ENCODE peak calls at places on chromosomes 5 and 9, in four cellular contexts. G, M, H and J are unnamed samples.

GRCh38 chr9:69471433-69471832 is 146.4 kb downstream of the ENTREP1 start:
- DNase-seq in H (no peak), M (no peak), G (no peak), J (no peak)

GRCh38 chr5:92560698-92561361 is 1020.2 kb downstream of the NR2F1-AS1 start:
- DNase-seq in G (no peak), H (no peak), M (no peak), J (no peak)

GRCh38 chr9:33138768-33139167 is 28.4 kb downstream of the B4GALT1 start:
- DNase-seq in G (no peak), M (no peak), H (no peak), J (no peak)

GRCh38 chr5:151745071-151745705 is 13.2 kb downstream of the ATOX1 start:
- DNase-seq in M (no peak), G (peak), H (peak), J (no peak)

GRCh38 chr5:139272471-139273321 is 20.8 kb upstream of the MATR3 start:
- DNase-seq in H (no peak), G (peak), M (peak), J (no peak)

GRCh38 chr5:132457371-132458225 is 33.0 kb downstream of the IRF1 start:
- DNase-seq in G (no peak), M (peak), H (peak), J (no peak)

GRCh38 chr9:130982636-130983282 is 26.2 kb upstream of the LAMC3 start:
- DNase-seq in G (peak), M (no peak), H (no peak), J (no peak)

GRCh38 chr9:83708515-83709158 is 879 bp upstream of the UBQLN1 start:
- DNase-seq in G (peak), M (no peak), H (peak), J (peak)

GRCh38 chr9:92180669-92181181 is 65.5 kb upstream of the SPTLC1 start:
- DNase-seq in M (no peak), G (peak), H (no peak), J (no peak)

GRCh38 chr9:123401879-123402513 is 46.0 kb downstream of the CRB2 start:
- DNase-seq in G (peak), M (no peak), H (no peak), J (peak)

GRCh38 chr5:150503977-150504620 is 3.8 kb upstream of the NDST1 start:
- DNase-seq in G (peak), M (no peak), H (peak), J (no peak)

GRCh38 chr5:143576721-143577484 is 173.4 kb upstream of the NR3C1 start:
- DNase-seq in G (peak), M (no peak), H (no peak), J (no peak)

GRCh38 chr9:10108815-10109214 is 504.0 kb downstream of the PTPRD start:
- DNase-seq in M (no peak), G (no peak), H (no peak), J (no peak)

GRCh38 chr9:134968011-134968822 is 50.5 kb upstream of the FCN1 start:
- DNase-seq in H (peak), M (no peak), G (peak), J (no peak)

GRCh38 chr5:127959152-127959764 is 124.3 kb upstream of the SLC12A2 start:
- DNase-seq in H (peak), M (no peak), G (peak), J (no peak)

GRCh38 chr5:103139264-103139865 is 19.3 kb downstream of the PPIP5K2 start:
- DNase-seq in H (peak), G (peak), M (peak), J (no peak)

GRCh38 chr9:130995399-130995941 is 13.5 kb upstream of the LAMC3 start:
- DNase-seq in M (no peak), H (peak), G (peak), J (no peak)

GRCh38 chr9:130854086-130854485 is 19.0 kb downstream of the ABL1 start:
- DNase-seq in M (no peak), H (no peak), G (no peak), J (no peak)

GRCh38 chr5:125823572-125823971 is 599.6 kb upstream of the GRAMD2B start:
- DNase-seq in H (no peak), G (peak), M (no peak), J (no peak)

GRCh38 chr9:131654857-131655577 is 84.9 kb downstream of the RAPGEF1 start:
- DNase-seq in H (no peak), G (no peak), M (no peak), J (no peak)

GRCh38 chr5:57448287-57448686 is 34.3 kb downstream of the ACTBL2 start:
- DNase-seq in M (no peak), H (no peak), G (no peak), J (no peak)

GRCh38 chr9:134056483-134057310 is 11.1 kb downstream of the BRD3 start:
- DNase-seq in M (no peak), G (peak), H (peak), J (no peak)

GRCh38 chr5:51230336-51230735 is 152.9 kb upstream of the ISL1 start:
- DNase-seq in M (no peak), G (no peak), H (no peak), J (no peak)

GRCh38 chr5:74477082-74477453 is 163.5 kb downstream of the ENC1 start:
- DNase-seq in G (no peak), M (no peak), H (no peak), J (no peak)

GRCh38 chr5:160929343-160929742 is 77.3 kb upstream of the ATP10B start:
- DNase-seq in H (peak), M (no peak), G (no peak), J (no peak)

GRCh38 chr9:120104771-120105170 is 475.2 kb downstream of the CDK5RAP2 start:
- DNase-seq in H (no peak), M (no peak), G (no peak), J (no peak)

GRCh38 chr9:114804504-114804903 is 1.3 kb downstream of the TNFSF15 start:
- DNase-seq in H (no peak), M (no peak), G (peak), J (no peak)

GRCh38 chr9:112750111-112750766 is at the start of gene SNX30:
- DNase-seq in G (peak), H (peak), M (peak), J (no peak)

GRCh38 chr9:97564291-97565175 is 63.1 kb downstream of the TMOD1 start:
- DNase-seq in G (no peak), H (no peak), M (no peak), J (no peak)

GRCh38 chr5:57953830-57954229 is 471.2 kb upstream of the ACTBL2 start:
- DNase-seq in M (no peak), G (no peak), H (no peak), J (no peak)

GRCh38 chr9:104835163-104835562 is 71.2 kb downstream of the NIPSNAP3B start:
- DNase-seq in M (no peak), G (no peak), H (no peak), J (no peak)

GRCh38 chr9:104836235-104836634 is 72.3 kb downstream of the NIPSNAP3B start:
- DNase-seq in M (no peak), H (no peak), G (no peak), J (no peak)

GRCh38 chr9:104833701-104834100 is 69.8 kb downstream of the NIPSNAP3B start:
- DNase-seq in M (no peak), H (no peak), G (no peak), J (no peak)

GRCh38 chr9:104826911-104827310 is 63.0 kb downstream of the NIPSNAP3B start:
- DNase-seq in G (no peak), M (no peak), H (no peak), J (no peak)

DNA sequence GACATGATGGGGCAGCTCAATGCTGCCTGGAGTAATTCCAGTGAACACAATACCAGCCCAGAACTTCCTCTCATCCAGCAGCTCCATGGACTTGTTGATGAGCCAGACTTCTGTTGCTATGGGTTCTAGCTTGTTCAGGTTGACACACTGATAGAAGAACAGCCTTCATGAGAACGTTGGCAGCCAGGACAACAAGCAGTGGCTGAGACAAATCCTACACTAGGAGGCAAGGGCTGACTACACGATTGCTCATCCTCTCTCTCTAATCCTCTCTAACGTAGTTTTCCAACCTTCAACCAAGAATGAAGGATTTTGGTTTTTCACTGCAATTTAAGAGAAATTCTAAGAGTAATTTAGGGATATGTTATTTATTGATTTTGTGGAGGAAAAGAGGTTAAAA is 67.8 kb downstream of the NIPSNAP3B start:
- DNase-seq in G (no peak), M (no peak), H (no peak), J (no peak)
- H3K4me3 ChIP-seq in G (no peak), M (no peak), H (no peak), J (no peak)

DNA sequence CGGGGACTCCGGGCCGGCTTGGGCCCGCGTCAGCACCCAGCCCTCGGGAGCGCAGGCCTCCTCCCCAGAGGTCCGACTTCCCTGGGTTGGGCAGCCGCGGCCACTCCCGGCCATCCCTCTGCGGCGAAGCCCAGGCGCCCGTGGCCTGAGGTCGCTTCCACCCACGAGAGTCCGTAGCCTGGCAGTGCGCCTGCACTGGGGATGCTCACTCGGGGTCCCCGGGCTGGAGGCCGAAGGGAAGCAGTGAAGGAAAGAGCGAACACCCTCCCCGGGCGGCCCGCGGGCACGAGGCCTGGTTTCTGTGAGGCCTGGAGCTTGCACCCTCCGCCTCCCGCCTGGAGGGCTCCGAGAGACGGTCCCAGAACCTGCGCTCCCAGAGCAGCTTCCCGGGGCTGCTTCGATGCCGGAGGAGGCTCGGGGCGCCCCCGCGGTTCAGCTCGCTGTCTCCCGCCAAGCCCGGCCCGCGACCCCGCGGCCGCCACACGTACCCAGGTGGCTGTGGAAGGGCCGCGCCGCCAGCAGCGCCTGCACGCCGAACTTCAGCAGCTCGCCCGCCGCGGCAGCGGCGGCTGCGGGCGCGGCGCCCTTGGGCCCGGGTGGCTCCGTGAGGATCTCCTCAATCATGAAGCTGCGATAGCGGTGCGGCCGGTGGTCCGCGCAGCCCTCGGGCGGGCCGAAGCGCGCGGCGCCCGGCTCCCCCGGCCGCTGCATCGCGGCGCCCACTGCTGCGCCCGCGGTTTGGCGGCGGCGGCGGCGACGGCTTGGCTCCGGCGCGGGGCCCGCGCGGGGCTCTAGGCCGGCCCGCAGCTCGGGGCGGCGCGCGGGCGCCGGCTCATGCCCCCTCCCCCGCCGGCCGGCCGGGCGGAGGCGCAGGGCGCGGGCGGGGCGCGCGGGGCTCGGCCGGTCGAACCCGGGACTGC is at the start of gene BARX1:
- DNase-seq in H (no peak), M (no peak), G (peak), J (no peak)
- H3K4me3 ChIP-seq in H (peak), M (no peak), G (peak), J (no peak)

DNA sequence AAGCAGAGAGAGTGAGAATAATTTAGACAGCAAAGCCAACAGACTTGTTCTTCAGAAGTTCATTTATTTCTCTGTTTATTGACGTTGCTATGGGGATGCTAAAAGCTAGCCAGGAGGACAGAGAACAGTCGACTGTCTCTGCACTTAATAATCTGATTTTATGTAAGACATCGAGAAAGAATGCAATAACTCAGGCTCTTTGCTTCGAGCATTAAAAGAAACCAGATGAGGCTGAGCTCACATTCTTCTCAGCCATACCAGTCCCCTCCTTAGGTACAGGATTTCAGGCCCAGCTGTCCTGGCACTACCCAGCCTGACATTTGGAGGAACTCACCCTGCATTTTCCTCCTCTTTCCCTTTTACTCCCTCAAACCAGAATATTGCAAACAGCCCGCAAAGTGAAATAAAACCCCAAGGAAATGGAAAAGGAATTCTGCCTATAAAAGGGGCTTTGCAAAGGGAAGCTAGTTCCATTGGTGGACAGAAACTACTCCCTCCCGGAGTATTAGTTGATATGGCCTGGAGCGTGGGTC is 44.5 kb upstream of the DPYSL3 start:
- DNase-seq in H (no peak), G (peak), M (no peak), J (no peak)
- H3K4me3 ChIP-seq in H (peak), G (peak), M (no peak), J (no peak)

GRCh38 chr5:158875272-158875679 is 224.4 kb downstream of the EBF1 start:
- DNase-seq in H (no peak), M (peak), G (no peak), J (no peak)
- H3K4me3 ChIP-seq in H (peak), M (peak), G (peak), J (no peak)

GRCh38 chr9:5918460-5918859 is 27.8 kb downstream of the MLANA start:
- DNase-seq in H (no peak), G (no peak), M (no peak), J (no peak)
- H3K4me3 ChIP-seq in H (no peak), G (no peak), M (no peak), J (no peak)

GRCh38 chr5:14266686-14267085 is 123.5 kb downstream of the TRIO start:
- DNase-seq in M (no peak), G (no peak), H (no peak), J (no peak)

GRCh38 chr5:14265574-14265973 is 122.4 kb downstream of the TRIO start:
- DNase-seq in H (no peak), M (no peak), G (peak), J (no peak)

GRCh38 chr5:14263700-14264099 is 120.6 kb downstream of the TRIO start:
- DNase-seq in H (no peak), M (no peak), G (no peak), J (no peak)

GRCh38 chr5:14266171-14266570 is 123.0 kb downstream of the TRIO start:
- DNase-seq in G (no peak), H (no peak), M (no peak), J (no peak)

DNA sequence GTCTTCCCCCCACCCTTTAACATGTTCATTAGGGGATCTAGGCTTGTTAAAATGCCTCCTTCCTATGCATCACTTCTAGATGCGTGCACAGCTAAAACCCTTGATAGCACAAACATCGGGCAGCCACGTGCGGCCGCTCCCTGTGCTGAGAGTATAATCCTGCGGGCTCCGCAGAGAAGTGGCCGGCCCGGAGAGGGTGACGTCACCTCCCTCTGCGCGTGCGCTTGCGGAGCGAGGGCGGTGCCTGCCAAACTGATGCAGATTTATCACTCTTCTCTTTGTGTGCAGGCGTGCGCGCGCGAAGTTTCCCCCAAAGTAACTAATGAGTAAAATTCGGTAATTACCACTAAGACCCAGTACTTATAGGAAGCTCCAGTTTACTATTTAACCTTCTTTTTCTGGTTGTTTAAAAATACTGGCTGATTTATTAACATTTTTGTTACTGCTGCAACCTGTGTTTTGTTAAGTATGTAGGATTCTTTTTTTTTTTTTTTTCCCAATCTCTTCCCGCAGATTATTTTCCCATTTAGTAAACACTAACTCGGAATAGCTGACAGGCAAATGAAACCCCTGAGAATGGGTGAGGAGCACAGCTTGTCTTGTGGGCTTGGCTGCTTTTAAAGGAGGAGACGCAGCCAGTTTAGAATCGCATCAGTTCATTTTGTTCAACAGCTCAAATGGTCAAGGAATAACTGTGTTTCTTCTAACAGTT is 121.6 kb downstream of the TRIO start:
- DNase-seq in G (peak), H (peak), M (peak), J (no peak)
- H3K4me3 ChIP-seq in G (peak), H (peak), M (no peak), J (peak)

GRCh38 chr5:177508837-177509236 is 789 bp downstream of the DOK3 start:
- DNase-seq in G (no peak), M (no peak), H (no peak), J (no peak)

GRCh38 chr5:177509361-177509951 is at the start of gene DOK3:
- DNase-seq in M (no peak), H (peak), G (no peak), J (no peak)

GRCh38 chr5:177507596-177508216 is 1.9 kb downstream of the DOK3 start:
- DNase-seq in H (no peak), M (no peak), G (no peak), J (no peak)

GRCh38 chr5:177507165-177507564 is 2.5 kb downstream of the DOK3 start:
- DNase-seq in G (no peak), M (no peak), H (no peak), J (no peak)

GRCh38 chr5:177508217-177508611 is 1.4 kb downstream of the DOK3 start:
- DNase-seq in M (no peak), H (no peak), G (no peak), J (no peak)
- H3K4me3 ChIP-seq in M (no peak), H (peak), G (no peak), J (peak)